ENCODE peak calls at places on chromosomes 3 and 15, in five cellular contexts. U, B, V, Q and X are unnamed samples.

GRCh38 chr15:31366169-31366734 is 39.6 kb downstream of the KLF13 start:
- DNase-seq in U (no peak), B (peak), V (peak), Q (no peak), X (no peak)

GRCh38 chr15:68316061-68316804 is 38.7 kb downstream of the FEM1B start:
- DNase-seq in U (no peak), B (peak), V (no peak), Q (peak), X (no peak)

GRCh38 chr3:133208184-133208583 is 170.0 kb downstream of the TMEM108 start:
- DNase-seq in U (peak), B (no peak), V (no peak), Q (no peak), X (no peak)

GRCh38 chr15:68773036-68773435 is 47.7 kb downstream of the ANP32A start:
- DNase-seq in U (no peak), B (no peak), V (no peak), Q (no peak), X (no peak)

GRCh38 chr15:52496776-52497470 is 31.8 kb downstream of the MYO5A start:
- DNase-seq in U (peak), B (no peak), V (no peak), Q (no peak), X (no peak)

GRCh38 chr3:64889991-64890390 is 202.2 kb upstream of the ADAMTS9 start:
- DNase-seq in U (no peak), B (peak), V (no peak), Q (no peak), X (no peak)

GRCh38 chr15:69885182-69886041 is 212.3 kb downstream of the TLE3 start:
- DNase-seq in U (no peak), B (no peak), V (no peak), Q (no peak), X (no peak)

GRCh38 chr3:15521573-15521965 is at the start of gene COLQ:
- DNase-seq in U (no peak), B (peak), V (no peak), Q (no peak), X (no peak)

GRCh38 chr3:101829066-101829830 is 20.1 kb upstream of the NFKBIZ start:
- DNase-seq in U (peak), B (no peak), V (peak), Q (peak), X (no peak)

GRCh38 chr3:79039192-79039591 is 728.6 kb downstream of the ROBO1 start:
- DNase-seq in U (peak), B (no peak), V (no peak), Q (no peak), X (peak)

GRCh38 chr3:79870006-79870620 is 102.3 kb upstream of the ROBO1 start:
- DNase-seq in U (no peak), B (no peak), V (no peak), Q (no peak), X (no peak)

GRCh38 chr3:156396851-156397250 is 158.1 kb downstream of the SSR3 start:
- DNase-seq in U (no peak), B (no peak), V (no peak), Q (no peak), X (no peak)

GRCh38 chr3:46208167-46208704 is at the start of gene CCR1:
- DNase-seq in U (peak), B (peak), V (peak), Q (no peak), X (no peak)
- TF ChIP-seq CTCF in U (peak), B (peak), V (peak), Q (no peak), X (peak)

DNA sequence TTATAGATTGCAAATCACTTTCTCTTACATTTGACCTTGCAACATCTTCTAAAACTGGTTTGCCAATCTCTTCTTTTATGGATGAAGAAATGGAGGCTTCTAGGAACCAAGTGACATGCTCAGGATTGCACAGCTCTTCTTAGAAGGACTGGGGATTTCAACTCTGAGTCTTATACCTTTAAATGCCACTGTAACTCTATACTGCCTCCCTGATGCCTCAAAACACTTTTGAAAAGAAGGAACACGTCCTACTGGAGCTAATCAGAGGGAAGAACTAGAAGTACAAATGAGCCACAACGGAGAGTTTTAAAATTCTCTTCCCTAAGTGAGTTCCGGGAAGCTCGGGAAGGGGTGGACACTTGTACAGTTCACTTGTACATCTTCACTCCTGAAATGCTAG is 973 bp upstream of the MITF start:
- DNase-seq in U (peak), B (no peak), V (no peak), Q (no peak), X (no peak)
- H3K4me3 ChIP-seq in U (peak), B (peak), V (peak), Q (peak), X (peak)

GRCh38 chr3:38001456-38002081 is 11.0 kb downstream of the VILL start:
- DNase-seq in U (no peak), B (peak), V (no peak), Q (peak), X (no peak)
- TF ChIP-seq CTCF in U (peak), B (peak), V (no peak), Q (no peak), X (peak)

DNA sequence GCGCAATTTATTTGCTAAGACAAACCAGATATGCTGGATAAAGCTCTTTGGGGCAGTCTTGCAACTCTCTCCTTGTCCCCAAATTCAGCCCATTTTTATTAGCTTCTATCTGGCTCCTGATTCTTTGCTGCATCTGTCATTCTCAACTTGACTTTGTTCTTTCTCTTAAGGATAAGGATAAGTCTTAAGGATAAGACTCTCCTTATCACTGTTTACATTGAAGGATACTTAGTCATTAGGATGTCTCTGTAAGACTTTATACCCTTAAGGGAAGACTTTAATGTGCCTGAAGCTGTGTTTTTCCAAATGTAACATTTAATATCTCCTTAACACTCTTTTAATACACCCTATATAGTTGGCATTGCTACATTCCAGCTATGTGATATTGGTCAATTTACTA is 49.3 kb downstream of the ALCAM start:
- DNase-seq in U (no peak), B (no peak), V (no peak), Q (no peak), X (no peak)
- H3K4me3 ChIP-seq in U (no peak), B (no peak), V (no peak), Q (no peak), X (no peak)

GRCh38 chr3:188061133-188061532 is 92.8 kb upstream of the LPP start:
- DNase-seq in U (peak), B (peak), V (no peak), Q (no peak), X (no peak)
- TF ChIP-seq CTCF in U (peak), B (peak), V (no peak), Q (no peak), X (no peak)

GRCh38 chr3:18439281-18439680 is 14.1 kb upstream of the SATB1 start:
- DNase-seq in U (no peak), B (no peak), V (no peak), Q (no peak), X (no peak)

GRCh38 chr3:18438586-18438985 is 13.4 kb upstream of the SATB1 start:
- DNase-seq in U (no peak), B (peak), V (no peak), Q (no peak), X (no peak)

GRCh38 chr3:18432752-18433151 is 7.6 kb upstream of the SATB1 start:
- DNase-seq in U (no peak), B (no peak), V (no peak), Q (no peak), X (no peak)

GRCh38 chr3:18436213-18436612 is 11.1 kb upstream of the SATB1 start:
- DNase-seq in U (no peak), B (peak), V (no peak), Q (no peak), X (no peak)

GRCh38 chr3:18434731-18435130 is 9.6 kb upstream of the SATB1 start:
- DNase-seq in U (no peak), B (no peak), V (no peak), Q (no peak), X (no peak)
- H3K4me3 ChIP-seq in U (no peak), B (no peak), V (no peak), Q (no peak), X (no peak)

DNA sequence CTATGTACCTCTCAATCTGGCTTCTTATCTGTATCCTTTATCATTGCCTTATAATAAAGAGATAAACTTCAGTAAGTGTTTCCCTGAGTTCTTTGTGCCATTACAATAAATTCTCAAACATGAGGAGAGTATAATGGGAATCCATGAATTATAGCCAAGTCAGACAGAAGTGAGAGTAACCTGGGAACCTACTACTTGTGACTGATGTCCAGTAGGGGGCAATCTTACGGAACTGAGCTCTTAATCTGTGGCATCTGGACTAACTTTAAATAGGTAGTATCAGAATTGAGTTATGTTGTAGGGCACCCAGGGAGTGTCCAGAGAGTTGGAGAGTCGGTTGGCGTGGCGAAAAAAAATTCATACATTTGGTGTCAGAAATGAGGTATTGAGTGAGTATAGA is 542.6 kb downstream of the ZBBX start:
- DNase-seq in U (peak), B (peak), V (no peak), Q (no peak), X (no peak)
- TF ChIP-seq CTCF in U (peak), B (peak), V (no peak), Q (no peak), X (peak)

DNA sequence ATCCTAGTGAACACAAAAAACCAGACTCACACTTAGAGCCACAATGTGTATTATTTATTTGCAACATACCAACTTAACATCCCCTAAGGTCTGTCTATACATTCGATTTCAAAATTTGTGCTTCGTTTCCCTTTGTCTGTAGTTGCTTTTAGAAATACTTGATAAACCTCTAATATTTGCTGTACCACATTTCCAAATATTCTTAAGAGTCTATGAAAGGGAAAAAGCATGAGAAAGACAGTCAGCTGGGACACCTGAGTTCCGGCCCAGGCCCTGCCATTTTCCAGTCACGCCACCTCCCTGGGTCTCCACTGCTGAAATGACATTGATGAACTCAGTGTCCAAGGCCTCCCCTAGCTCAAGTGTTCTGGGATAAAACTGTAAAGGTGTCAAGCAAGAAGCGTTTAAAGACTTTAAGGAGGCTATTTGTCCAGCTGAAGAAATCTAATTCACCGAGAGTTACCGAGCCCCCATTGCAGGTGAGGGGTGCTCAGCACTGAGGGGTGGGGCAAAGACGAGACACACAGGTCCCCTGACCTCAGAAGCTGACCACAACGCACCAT is 26.6 kb downstream of the LRRC2 start:
- DNase-seq in U (no peak), B (no peak), V (no peak), Q (no peak), X (no peak)
- H3K4me3 ChIP-seq in U (no peak), B (no peak), V (no peak), Q (no peak), X (no peak)

DNA sequence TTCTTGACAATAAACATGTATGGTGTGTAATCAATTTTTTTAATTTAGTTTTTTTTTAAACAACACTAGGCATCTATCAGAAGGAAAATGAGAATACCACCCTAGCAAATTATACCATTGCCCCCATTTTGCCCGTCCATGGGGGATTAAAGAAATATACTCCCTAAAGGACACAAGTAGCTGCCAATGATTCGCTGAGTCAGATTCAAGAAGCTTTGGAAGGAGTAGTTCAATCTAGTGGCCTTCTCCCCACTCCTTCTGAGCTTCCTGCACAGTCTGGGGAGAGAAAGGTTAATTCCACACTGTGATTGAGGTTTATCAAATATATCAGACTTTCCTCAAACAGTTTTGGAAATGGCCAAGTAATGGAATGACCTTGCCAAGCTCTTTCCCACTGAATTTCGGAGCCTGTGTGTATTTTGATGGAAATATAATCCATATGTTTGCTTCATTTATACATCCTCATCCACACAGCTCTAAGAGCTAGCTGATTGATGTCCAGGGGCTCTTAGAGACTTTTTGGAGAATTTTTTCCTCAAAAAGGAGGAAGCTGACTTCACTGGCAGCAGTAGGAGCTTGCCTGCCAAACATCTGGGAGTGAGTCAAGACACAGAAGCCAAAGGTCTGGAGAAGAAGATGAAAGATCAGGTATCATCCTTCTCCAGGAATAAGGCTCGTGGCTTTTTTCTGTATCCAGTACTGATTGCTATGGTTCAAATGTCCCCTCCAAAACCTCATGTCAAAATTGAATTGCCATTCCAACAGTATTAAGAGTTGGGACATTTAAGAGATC is 478.5 kb upstream of the PROK2 start:
- DNase-seq in U (no peak), B (no peak), V (no peak), Q (no peak), X (no peak)
- TF ChIP-seq CTCF in U (no peak), B (no peak), V (no peak), Q (no peak), X (no peak)

GRCh38 chr3:124814620-124815421 is 72.3 kb downstream of the ITGB5 start:
- DNase-seq in U (peak), B (no peak), V (peak), Q (peak), X (no peak)

GRCh38 chr3:124810970-124811369 is 76.2 kb downstream of the ITGB5 start:
- DNase-seq in U (no peak), B (no peak), V (peak), Q (no peak), X (no peak)

GRCh38 chr3:124811441-124811840 is 75.7 kb downstream of the ITGB5 start:
- DNase-seq in U (no peak), B (no peak), V (peak), Q (no peak), X (no peak)

GRCh38 chr3:124812291-124813265 is 74.6 kb downstream of the ITGB5 start:
- DNase-seq in U (peak), B (no peak), V (peak), Q (peak), X (peak)

DNA sequence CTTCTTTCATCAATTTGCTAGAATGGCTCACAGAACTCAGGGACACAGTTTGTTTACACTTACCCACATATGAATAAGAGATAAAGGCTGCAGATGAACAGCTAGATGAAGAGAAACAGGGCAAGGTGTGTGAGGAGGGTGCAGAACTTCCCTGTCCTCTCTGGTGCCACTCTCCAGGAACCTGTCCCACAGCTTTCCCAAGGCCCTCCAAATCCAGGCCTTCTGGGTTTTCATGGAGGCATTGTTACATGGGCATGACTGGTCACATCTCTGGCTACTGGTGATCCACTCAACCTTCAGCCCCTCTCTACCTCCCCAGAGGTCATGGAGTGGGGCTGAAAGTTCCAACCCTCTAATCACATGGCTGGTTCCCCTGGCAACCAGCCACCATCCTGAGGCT is 73.6 kb downstream of the ITGB5 start:
- DNase-seq in U (no peak), B (no peak), V (no peak), Q (no peak), X (no peak)
- H3K4me3 ChIP-seq in U (no peak), B (no peak), V (no peak), Q (no peak), X (no peak)